ENCODE peak calls at places on chromosomes 6 and 20, in four cellular contexts. R is activated T-cell treated with anti-CD3 and anti-CD28 coated beads for 1 hour, K is skeletal muscle cell, N is hepatic stellate cell. L is an unnamed sample.
A peak's percentile ranks its signal among the peaks of the same experiment; 100 is the strongest.

GRCh38 chr20:31712564-31713311 is 9.9 kb downstream of the BCL2L1 start:
- DNase-seq in N (peak; percentile 46), K (peak; percentile 84), R (no peak), L (peak; percentile 67)

GRCh38 chr6:139982652-139983051 is 608.2 kb upstream of the CITED2 start:
- DNase-seq in K (peak; percentile 82), R (no peak), N (no peak), L (no peak)

GRCh38 chr20:50689864-50690263 is 1.5 kb downstream of the RIPOR3 start:
- DNase-seq in K (no peak), N (no peak), R (no peak), L (no peak)

GRCh38 chr20:48536206-48536605 is 291.6 kb downstream of the PREX1 start:
- DNase-seq in K (no peak), N (no peak), R (no peak), L (no peak)

GRCh38 chr6:139539852-139540251 is 165.4 kb upstream of the CITED2 start:
- DNase-seq in K (peak; percentile 83), N (peak; percentile 85), R (no peak), L (peak; percentile 95)

GRCh38 chr6:134589512-134589911 is 271.6 kb upstream of the SGK1 start:
- DNase-seq in R (no peak), K (peak; percentile 99), N (peak; percentile 80), L (peak; percentile 98)

GRCh38 chr6:132760256-132760655 is 2.6 kb upstream of the VNN2 start:
- DNase-seq in N (no peak), K (no peak), R (no peak), L (no peak)

GRCh38 chr6:73085362-73085975 is 139.8 kb downstream of the KHDC1L start:
- DNase-seq in N (peak; percentile 11), R (no peak), K (no peak), L (no peak)

GRCh38 chr6:45398075-45398817 is 20.5 kb upstream of the SUPT3H start:
- DNase-seq in N (no peak), K (no peak), R (no peak), L (no peak)

GRCh38 chr6:117110737-117111136 is 154.6 kb upstream of the VGLL2 start:
- DNase-seq in K (no peak), N (no peak), R (no peak), L (no peak)

GRCh38 chr6:44021628-44022295 is 105.5 kb downstream of the MRPL14 start:
- DNase-seq in N (no peak), R (no peak), K (no peak), L (no peak)

GRCh38 chr6:2861071-2861821 is 19.6 kb upstream of the SERPINB1 start:
- DNase-seq in N (no peak), R (no peak), K (no peak), L (no peak)

GRCh38 chr6:44217332-44218143 is 812 bp downstream of the MYMX start:
- DNase-seq in K (no peak), N (no peak), R (no peak), L (no peak)

GRCh38 chr6:16063580-16063979 is 65.3 kb upstream of the MYLIP start:
- DNase-seq in N (no peak), K (no peak), R (no peak), L (no peak)

GRCh38 chr6:111423055-111423633 is 59.9 kb downstream of the REV3L start:
- DNase-seq in K (no peak), R (no peak), N (no peak), L (no peak)

GRCh38 chr6:2989332-2990178 is 10.1 kb upstream of the NQO2 start:
- DNase-seq in R (peak; percentile 57), N (peak; percentile 68), K (peak; percentile 84), L (peak; percentile 84)

GRCh38 chr20:35369804-35370203 is 42.0 kb downstream of the UQCC1 start:
- DNase-seq in N (no peak), K (peak; percentile 45), R (no peak), L (peak; percentile 26)

GRCh38 chr6:105163186-105163585 is 16.6 kb downstream of the POPDC3 start:
- DNase-seq in N (no peak), K (no peak), R (no peak), L (no peak)

GRCh38 chr6:12555267-12555666 is 161.3 kb upstream of the PHACTR1 start:
- DNase-seq in K (no peak), R (no peak), N (peak; percentile 45), L (no peak)

GRCh38 chr20:61048292-61048691 is 203.8 kb upstream of the CDH4 start:
- DNase-seq in K (no peak), R (no peak), N (no peak), L (no peak)

GRCh38 chr20:9110916-9111432 is 42.1 kb downstream of the PLCB4 start:
- DNase-seq in N (no peak), K (no peak), R (no peak), L (no peak)